ENCODE peak calls at places on chromosomes 3 and 15, in seven cellular contexts. S is suprapubic skin, J is tibial nerve, D is body of pancreas, F is heart left ventricle, P is A549, N is prostate gland. Z is an unnamed sample.

GRCh38 chr3:109072208-109072607 is 45.7 kb downstream of the MORC1 start:
- DNase-seq in D (no peak), F (no peak), J (no peak), P (no peak), N (no peak), S (no peak), Z (no peak)

GRCh38 chr3:12766541-12766940 is 7.5 kb upstream of the TMEM40 start:
- DNase-seq in N (no peak), D (no peak), P (no peak), J (no peak), S (no peak), F (no peak), Z (no peak)

GRCh38 chr15:36359286-36359685 is 220.1 kb upstream of the CDIN1 start:
- DNase-seq in S (no peak), P (no peak), J (no peak), D (no peak), N (no peak), F (no peak), Z (no peak)

GRCh38 chr3:58556761-58557181 is 19.8 kb upstream of the ACOX2 start:
- DNase-seq in J (no peak), F (no peak), P (no peak), D (no peak), N (peak), S (no peak), Z (peak)

GRCh38 chr3:4338751-4339150 is 35.6 kb downstream of the SETMAR start:
- DNase-seq in P (no peak), N (no peak), J (no peak), F (no peak), D (no peak), S (no peak), Z (no peak)

GRCh38 chr3:116037954-116038911 is 407.1 kb downstream of the LSAMP start:
- DNase-seq in F (no peak), N (no peak), D (no peak), P (no peak), J (no peak), S (no peak), Z (no peak)

GRCh38 chr15:44719293-44719999 is 8.1 kb downstream of the B2M start:
- DNase-seq in S (no peak), D (no peak), P (no peak), N (no peak), J (no peak), F (no peak), Z (no peak)

GRCh38 chr15:75197062-75197630 is 4.5 kb upstream of the C15orf39 start:
- DNase-seq in P (no peak), F (no peak), N (no peak), J (no peak), S (no peak), D (no peak), Z (no peak)

GRCh38 chr3:127820221-127820870 is 2.0 kb downstream of the MGLL start:
- DNase-seq in J (peak), D (no peak), P (peak), F (no peak), S (no peak), N (no peak), Z (peak)

GRCh38 chr3:51977449-51978142 is 2.7 kb downstream of the ABHD14A start:
- DNase-seq in N (no peak), S (no peak), P (no peak), J (no peak), D (no peak), F (no peak), Z (peak)

GRCh38 chr3:108518895-108519294 is 8.5 kb upstream of the MYH15 start:
- DNase-seq in N (no peak), P (no peak), J (no peak), S (no peak), D (peak), F (no peak), Z (no peak)

GRCh38 chr3:187403768-187404270 is 35.6 kb downstream of the RTP4 start:
- DNase-seq in N (peak), F (no peak), S (no peak), P (peak), J (no peak), D (no peak), Z (peak)

GRCh38 chr15:49082960-49083359 is 36.7 kb upstream of the SECISBP2L start:
- DNase-seq in F (no peak), N (no peak), P (no peak), J (no peak), D (no peak), S (no peak), Z (no peak)

GRCh38 chr3:133942761-133943535 is 47.3 kb upstream of the RAB6B start:
- DNase-seq in P (no peak), S (peak), F (no peak), J (no peak), D (no peak), N (no peak), Z (no peak)

GRCh38 chr3:52126500-52126899 is 27.7 kb downstream of the POC1A start:
- DNase-seq in J (no peak), N (no peak), F (no peak), D (no peak), S (no peak), P (no peak), Z (no peak)

GRCh38 chr3:33883538-33884203 is 85.2 kb downstream of the PDCD6IP start:
- DNase-seq in S (no peak), P (peak), F (no peak), D (no peak), J (peak), N (no peak), Z (no peak)

GRCh38 chr3:492586-493296 is 296.2 kb downstream of the CHL1 start:
- DNase-seq in F (no peak), N (no peak), J (no peak), D (no peak), P (no peak), S (no peak), Z (no peak)

GRCh38 chr15:36817776-36818175 is 238.3 kb downstream of the CDIN1 start:
- DNase-seq in J (no peak), D (no peak), P (no peak), S (no peak), F (no peak), N (no peak), Z (no peak)

GRCh38 chr3:27714101-27714526 is 8.0 kb downstream of the EOMES start:
- DNase-seq in S (no peak), N (no peak), P (no peak), D (no peak), J (no peak), F (no peak), Z (no peak)

GRCh38 chr3:9248232-9249191 is 934 bp downstream of the SRGAP3 start:
- DNase-seq in D (peak), J (no peak), F (no peak), P (no peak), N (peak), S (no peak), Z (no peak)

GRCh38 chr15:74529911-74530310 is 11.1 kb upstream of the ARID3B start:
- DNase-seq in D (no peak), P (no peak), S (no peak), F (no peak), J (no peak), N (no peak), Z (no peak)

GRCh38 chr3:112128843-112129727 is 4.0 kb downstream of the GCSAM start:
- DNase-seq in D (no peak), J (no peak), F (no peak), S (no peak), P (peak), N (no peak), Z (no peak)

GRCh38 chr3:86794336-86795065 is 196.4 kb downstream of the VGLL3 start:
- DNase-seq in P (no peak), F (no peak), N (no peak), D (no peak), S (no peak), J (no peak), Z (no peak)

GRCh38 chr15:79450648-79451047 is 18.5 kb downstream of the MINAR1 start:
- DNase-seq in J (no peak), D (no peak), S (no peak), F (no peak), P (no peak), N (no peak), Z (no peak)

GRCh38 chr3:137519602-137520001 is 244.5 kb upstream of the SOX14 start:
- DNase-seq in P (no peak), J (no peak), N (no peak), S (no peak), F (no peak), D (no peak), Z (no peak)

GRCh38 chr3:99114565-99115291 is 213.2 kb upstream of the DCBLD2 start:
- DNase-seq in P (peak), S (no peak), J (no peak), F (no peak), D (no peak), N (no peak), Z (no peak)

GRCh38 chr3:99118381-99118780 is 216.9 kb upstream of the DCBLD2 start:
- DNase-seq in F (no peak), N (no peak), S (no peak), D (no peak), P (no peak), J (no peak), Z (no peak)

DNA sequence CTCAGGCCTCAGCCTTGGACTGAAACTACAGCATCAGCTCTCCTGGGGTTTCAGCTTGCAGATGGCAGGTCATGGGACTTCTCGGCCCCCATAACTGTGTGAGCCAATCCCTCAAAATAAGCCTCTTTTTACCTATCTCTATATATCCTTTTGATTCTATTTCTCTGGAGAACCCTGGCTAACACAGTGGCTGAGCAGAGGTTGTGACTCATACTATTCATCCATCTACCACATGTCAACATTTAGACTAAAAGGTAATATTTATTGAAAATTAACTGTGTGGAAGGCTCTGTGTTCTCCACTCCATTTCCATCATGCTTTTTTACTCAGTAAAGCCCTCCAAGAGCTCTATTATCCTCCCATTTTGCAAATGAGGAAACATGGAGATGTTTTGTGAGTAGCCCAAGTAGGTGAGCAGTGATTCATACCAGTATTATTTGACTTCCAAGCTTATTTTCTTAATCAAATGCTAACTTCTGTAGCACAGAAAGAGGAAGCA is 217.9 kb upstream of the DCBLD2 start:
- DNase-seq in P (no peak), J (no peak), S (no peak), F (no peak), D (no peak), N (no peak), Z (no peak)
- H3K4me3 ChIP-seq in P (no peak), J (no peak), S (no peak), F (no peak), D (no peak), N (no peak), Z (no peak)

GRCh38 chr3:50319872-50320625 is 2.5 kb downstream of the HYAL2 start:
- DNase-seq in J (no peak), D (no peak), F (peak), S (no peak), P (no peak), N (no peak), Z (no peak)

GRCh38 chr3:50320853-50321145 is 1.7 kb downstream of the HYAL2 start:
- DNase-seq in J (no peak), N (no peak), P (no peak), D (no peak), S (no peak), F (no peak), Z (no peak)

GRCh38 chr3:50321844-50322385 is 630 bp downstream of the HYAL2 start:
- DNase-seq in D (no peak), N (no peak), J (no peak), F (no peak), S (peak), P (no peak), Z (peak)

GRCh38 chr3:50322386-50323091 is at the start of gene HYAL2:
- DNase-seq in N (no peak), D (peak), F (peak), S (no peak), P (no peak), J (no peak), Z (no peak)

DNA sequence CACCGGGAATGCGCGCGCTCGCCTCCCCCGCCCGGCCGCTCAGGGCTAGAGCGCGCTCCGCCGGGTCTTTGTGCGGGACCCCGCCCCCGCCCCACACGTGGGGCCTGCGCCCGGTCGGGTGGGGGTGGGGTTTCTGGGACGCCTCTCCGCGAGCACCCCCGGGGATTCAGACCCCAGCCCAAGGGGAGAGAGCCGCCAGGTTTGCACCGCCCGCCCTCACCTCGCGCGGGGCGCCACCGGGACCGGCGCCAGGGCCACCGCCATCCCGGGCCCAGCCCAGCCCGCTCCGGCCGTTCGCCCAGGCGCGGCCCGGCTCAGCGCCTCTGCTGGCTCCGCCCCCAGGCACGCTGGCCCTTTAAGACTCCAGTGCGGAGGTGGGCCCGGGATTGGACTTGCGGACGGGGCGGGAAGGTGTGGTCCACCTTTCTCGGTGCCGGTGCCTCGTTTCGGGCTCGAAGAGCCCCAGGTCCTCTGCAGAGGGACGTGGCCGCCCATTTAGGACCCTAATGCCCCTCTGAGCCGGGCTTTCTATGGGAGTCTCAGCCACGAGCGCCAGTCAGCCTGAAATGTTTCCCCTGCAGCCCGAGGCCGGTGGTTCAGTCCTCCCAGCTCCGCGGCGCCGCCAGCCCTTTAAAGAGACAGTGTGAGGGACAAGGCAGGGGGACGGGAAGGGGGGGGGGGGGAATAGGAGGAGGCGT is 1.2 kb downstream of the HYAL2 start:
- DNase-seq in J (peak), N (peak), F (peak), P (peak), S (peak), D (peak), Z (peak)
- TF ChIP-seq POLR2A in J (no peak), N (peak), F (no peak), P (peak), S (no peak), D (peak), Z (no peak)

DNA sequence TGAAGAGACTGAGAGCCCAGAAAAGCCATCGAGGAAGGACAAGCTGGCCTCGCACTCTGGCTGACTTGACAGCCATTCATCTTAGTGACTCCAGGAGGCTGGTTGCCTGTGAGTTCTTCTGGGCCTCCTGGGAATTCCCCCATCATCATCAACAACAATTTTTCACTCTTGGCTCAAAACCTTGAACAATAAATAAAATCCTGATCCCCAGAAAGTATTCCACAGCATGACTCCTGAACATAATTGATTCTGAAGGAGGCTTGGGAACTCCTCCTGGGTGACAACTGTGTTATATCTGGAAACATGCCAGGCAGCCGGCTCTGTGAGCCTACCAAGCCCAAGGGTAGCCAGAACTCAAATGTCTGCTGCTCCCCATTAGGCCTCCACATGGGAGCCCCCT is 188.6 kb downstream of the SHQ1 start:
- DNase-seq in P (no peak), N (no peak), F (no peak), S (no peak), D (peak), J (no peak), Z (no peak)
- H3K4me3 ChIP-seq in P (no peak), N (no peak), F (no peak), S (no peak), D (no peak), J (no peak), Z (no peak)

GRCh38 chr3:128878556-128879124 is 780 bp upstream of the ACAD9 start:
- DNase-seq in D (peak), P (no peak), N (no peak), J (peak), F (peak), S (no peak), Z (no peak)
- TF ChIP-seq POLR2A in D (no peak), P (no peak), N (no peak), J (no peak), F (no peak), S (no peak), Z (no peak)